ENCODE peak calls at places on chromosomes 13 and 19, in nine cellular contexts. I, G, J, D, Z, N, B, T and W are unnamed samples.

GRCh38 chr13:50085063-50085462 is 69.8 kb downstream of the KCNRG start:
- DNase-seq in I (no peak), J (no peak), N (peak; percentile 39), B (no peak), G (no peak), Z (no peak), T (no peak), D (no peak), W (no peak)

GRCh38 chr19:50695251-50696064 is 24.1 kb downstream of the SHANK1 start:
- DNase-seq in N (no peak), I (no peak), T (no peak), J (peak; percentile 64), D (no peak), Z (no peak), B (peak; percentile 61), G (no peak), W (no peak)

GRCh38 chr13:28121224-28121623 is 17.1 kb upstream of the PAN3 start:
- DNase-seq in N (no peak), I (no peak), B (no peak), D (no peak), J (no peak), G (no peak), Z (no peak), T (no peak), W (no peak)

GRCh38 chr13:113912596-113912995 is 48.7 kb upstream of the GAS6 start:
- DNase-seq in D (no peak), I (no peak), B (no peak), Z (peak; percentile 70), N (no peak), G (no peak), J (no peak), T (no peak), W (no peak)

GRCh38 chr13:113887700-113888201 is 23.9 kb upstream of the GAS6 start:
- DNase-seq in B (no peak), I (no peak), T (no peak), N (no peak), D (peak; percentile 58), G (no peak), Z (peak; percentile 29), J (no peak), W (no peak)

GRCh38 chr13:71968025-71968424 is 101.0 kb upstream of the DACH1 start:
- DNase-seq in J (no peak), I (no peak), Z (no peak), B (no peak), T (no peak), D (no peak), N (no peak), G (no peak), W (no peak)

GRCh38 chr19:489418-490196 is 6.7 kb upstream of the MADCAM1 start:
- DNase-seq in Z (peak; percentile 27), J (no peak), T (no peak), G (no peak), N (peak; percentile 30), D (no peak), B (no peak), I (no peak), W (no peak)

GRCh38 chr13:50626031-50626643 is 217.4 kb downstream of the DLEU7 start:
- DNase-seq in Z (peak; percentile 97), I (no peak), N (no peak), B (no peak), T (no peak), D (no peak), G (no peak), J (no peak), W (peak; percentile 39)

GRCh38 chr13:23610187-23610576 is 40.0 kb downstream of the TNFRSF19 start:
- DNase-seq in Z (no peak), G (no peak), B (no peak), N (no peak), D (no peak), I (no peak), T (no peak), J (no peak), W (no peak)

GRCh38 chr13:54934121-54934520 is 1905.5 kb downstream of the OLFM4 start:
- DNase-seq in Z (no peak), D (no peak), G (no peak), T (no peak), B (no peak), I (no peak), N (no peak), J (no peak), W (no peak)